ENCODE peak calls at places on chromosome 13, in nine cellular contexts. F, N, A, O, S, V, P, Q and R are unnamed samples.
A peak's percentile ranks its signal among the peaks of the same experiment; 100 is the strongest.

GRCh38 chr13:109959903-109960302 is 173.5 kb upstream of the IRS2 start:
- DNase-seq in N (no peak), Q (no peak), O (no peak), S (no peak), F (no peak), P (no peak), A (no peak), V (no peak), R (no peak)

GRCh38 chr13:90445179-90445578 is 902.3 kb upstream of the MIR17HG start:
- DNase-seq in N (no peak), F (peak; percentile 73), O (no peak), V (peak; percentile 88), S (no peak), A (no peak), Q (no peak), P (no peak), R (no peak)

GRCh38 chr13:50162001-50162400 is 146.8 kb downstream of the KCNRG start:
- DNase-seq in Q (no peak), S (no peak), F (no peak), P (no peak), A (no peak), V (peak; percentile 63), O (no peak), N (no peak), R (no peak)

GRCh38 chr13:20185657-20186056 is 7.1 kb downstream of the GJB2 start:
- DNase-seq in P (no peak), A (no peak), V (no peak), S (no peak), N (no peak), Q (no peak), O (no peak), F (no peak), R (no peak)

GRCh38 chr13:29676535-29676934 is 81.0 kb upstream of the SLC7A1 start:
- DNase-seq in F (peak; percentile 12), S (no peak), N (no peak), O (no peak), V (peak; percentile 55), A (no peak), P (no peak), Q (no peak), R (no peak)

GRCh38 chr13:74306496-74306895 is 172.3 kb upstream of the KLF12 start:
- DNase-seq in O (no peak), V (peak; percentile 52), A (no peak), Q (no peak), S (no peak), N (no peak), F (no peak), P (no peak), R (no peak)

GRCh38 chr13:60427285-60427684 is 30.3 kb downstream of the TDRD3 start:
- DNase-seq in V (no peak), O (no peak), Q (no peak), F (no peak), A (no peak), N (no peak), P (no peak), S (no peak), R (no peak)

GRCh38 chr13:34720618-34721017 is 221.5 kb upstream of the NBEA start:
- DNase-seq in F (no peak), N (no peak), O (no peak), V (no peak), S (no peak), P (no peak), A (no peak), Q (no peak), R (no peak)

GRCh38 chr13:79085021-79085420 is 321.0 kb downstream of the RBM26 start:
- DNase-seq in V (no peak), F (no peak), Q (no peak), N (no peak), S (no peak), P (no peak), O (no peak), A (no peak), R (no peak)

GRCh38 chr13:102873653-102874052 is 27.8 kb downstream of the ERCC5 start:
- DNase-seq in S (no peak), P (no peak), N (no peak), Q (no peak), V (peak; percentile 61), A (no peak), O (no peak), F (no peak), R (no peak)

GRCh38 chr13:32031025-32031814 is at the start of gene FRY:
- DNase-seq in N (peak; percentile 81), O (peak; percentile 37), S (peak; percentile 70), A (peak; percentile 39), P (peak; percentile 70), F (no peak), Q (peak; percentile 85), V (peak; percentile 53), R (peak; percentile 85)

GRCh38 chr13:27634231-27634630 is 12.5 kb downstream of the POLR1D start:
- DNase-seq in Q (no peak), P (no peak), N (no peak), O (no peak), V (no peak), A (peak; percentile 53), S (no peak), F (no peak), R (no peak)

DNA sequence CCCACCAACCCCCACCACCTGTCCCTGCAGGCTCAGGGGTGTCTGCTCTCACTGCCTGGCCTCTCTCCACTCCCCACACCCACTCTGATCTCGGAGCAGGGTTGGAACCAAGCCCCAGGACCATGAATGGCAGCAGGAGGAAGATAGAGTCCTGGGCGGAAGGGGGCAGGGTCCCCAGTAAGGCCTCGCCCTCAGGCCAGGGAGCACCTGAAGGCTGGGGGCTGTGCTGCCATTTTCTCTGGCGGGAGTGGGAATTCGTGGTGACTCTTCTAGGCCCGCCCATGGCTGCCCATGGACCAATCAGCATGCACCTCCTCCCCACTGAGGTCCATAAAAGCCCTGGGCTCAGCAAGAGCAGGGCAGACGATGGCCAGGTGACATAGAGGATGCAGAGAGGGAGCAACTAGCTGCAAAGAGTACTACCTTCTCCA is 25.0 kb downstream of the KBTBD6 start:
- DNase-seq in O (peak; percentile 12), Q (peak; percentile 22), P (no peak), N (no peak), F (no peak), A (no peak), S (no peak), V (no peak), R (no peak)
- TF ChIP-seq CTCF in O (no peak), Q (no peak), P (no peak), N (no peak), F (no peak), A (no peak), S (no peak), V (no peak), R (no peak)

DNA sequence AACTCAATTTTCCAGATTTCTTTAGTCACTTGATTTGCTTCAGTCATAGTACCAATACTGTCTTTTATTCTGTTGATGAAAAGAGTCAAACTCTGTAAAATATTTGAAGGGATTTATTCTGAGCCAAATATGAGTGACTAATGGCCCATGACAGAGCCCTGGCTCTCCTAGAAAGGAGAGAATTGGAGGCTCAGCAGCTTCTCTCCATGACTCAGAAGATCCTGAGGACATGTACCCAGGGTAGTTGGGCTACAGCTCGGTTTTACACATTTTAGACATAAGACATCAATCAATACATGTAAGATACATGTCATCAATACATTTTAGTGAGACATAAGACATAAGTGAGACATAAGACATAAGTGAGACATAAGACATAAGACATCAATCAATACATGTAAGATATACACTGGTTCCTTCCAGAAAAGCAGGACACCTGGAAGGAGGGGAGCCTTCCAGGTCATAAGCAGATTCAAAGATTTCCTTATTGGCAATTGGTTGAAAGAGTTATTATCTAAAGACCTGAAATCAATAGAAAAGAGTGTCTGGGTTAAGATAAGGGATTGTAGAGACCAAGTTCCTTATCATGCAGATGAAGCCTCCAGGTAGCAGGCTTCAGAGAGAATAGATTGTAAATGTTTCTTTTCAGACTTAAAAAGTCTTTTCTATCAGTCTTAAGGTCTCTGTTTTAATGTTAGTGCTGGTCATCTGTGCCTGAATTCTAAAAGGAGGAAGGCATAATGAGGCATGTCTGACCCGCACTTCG is 179.8 kb upstream of the RFC3 start:
- DNase-seq in N (no peak), A (no peak), F (no peak), V (peak; percentile 87), O (no peak), Q (no peak), P (no peak), S (no peak), R (no peak)
- TF ChIP-seq CTCF in N (no peak), A (no peak), F (no peak), V (no peak), O (no peak), Q (no peak), P (no peak), S (no peak), R (no peak)

GRCh38 chr13:39415403-39415802 is 187.6 kb downstream of the LHFPL6 start:
- DNase-seq in O (no peak), S (peak; percentile 56), Q (peak; percentile 34), F (no peak), P (peak; percentile 69), V (peak; percentile 64), N (peak; percentile 68), A (no peak), R (no peak)

GRCh38 chr13:39419068-39419467 is 183.9 kb downstream of the LHFPL6 start:
- DNase-seq in A (no peak), P (no peak), O (no peak), V (no peak), N (no peak), S (no peak), Q (no peak), F (no peak), R (no peak)

GRCh38 chr13:39417643-39418042 is 185.3 kb downstream of the LHFPL6 start:
- DNase-seq in V (peak; percentile 69), Q (no peak), F (peak; percentile 21), A (no peak), O (no peak), S (no peak), P (no peak), N (no peak), R (no peak)

GRCh38 chr13:39418424-39418823 is 184.6 kb downstream of the LHFPL6 start:
- DNase-seq in N (no peak), Q (no peak), V (no peak), P (no peak), O (no peak), S (no peak), A (no peak), F (no peak), R (no peak)

DNA sequence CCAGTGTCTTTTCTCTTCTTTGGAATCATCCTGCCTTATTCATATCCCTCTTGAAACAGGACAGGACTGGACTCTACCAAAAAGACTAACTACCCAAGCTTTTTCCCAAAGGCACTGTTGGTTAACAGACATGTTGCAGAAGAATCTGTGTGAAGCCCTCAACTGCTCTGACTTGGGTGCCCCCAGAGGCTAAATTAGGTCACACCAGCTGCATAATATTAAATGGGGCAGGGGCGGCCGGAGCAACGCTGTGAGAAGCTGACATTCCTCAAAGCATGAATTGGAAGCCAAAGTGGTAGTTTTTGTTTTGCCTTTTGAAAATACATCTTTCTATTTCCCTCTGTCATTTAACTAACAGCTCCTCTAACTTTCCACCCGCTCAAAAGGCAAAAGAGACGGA is 185.9 kb downstream of the LHFPL6 start:
- DNase-seq in O (no peak), A (no peak), F (no peak), P (no peak), S (no peak), Q (peak; percentile 26), V (no peak), N (no peak), R (no peak)
- TF ChIP-seq CTCF in O (peak; percentile 58), A (peak; percentile 3), F (peak; percentile 33), P (no peak), S (peak; percentile 38), Q (peak; percentile 51), V (peak; percentile 31), N (peak; percentile 9), R (peak; percentile 67)

GRCh38 chr13:81048026-81048461 is 707.1 kb upstream of the SPRY2 start:
- DNase-seq in F (no peak), A (no peak), V (no peak), Q (no peak), S (no peak), P (no peak), N (no peak), O (no peak), R (no peak)

GRCh38 chr13:81051873-81052272 is 710.9 kb upstream of the SPRY2 start:
- DNase-seq in F (no peak), Q (no peak), O (no peak), N (no peak), S (no peak), P (no peak), V (peak; percentile 6), A (no peak), R (no peak)
- TF ChIP-seq CTCF in F (no peak), Q (no peak), O (peak; percentile 67), N (no peak), S (no peak), P (no peak), V (peak; percentile 23), A (peak; percentile 36), R (peak; percentile 49)